ENCODE peak calls at places on chromosome 11, in six cellular contexts. L is gastrocnemius medialis, G is transverse colon, O is body of pancreas, J is endodermal cell, W is A549. D is an unnamed sample.

GRCh38 chr11:59208956-59209355 is 3.8 kb downstream of the MPEG1 start:
- DNase-seq in G (no peak), J (no peak), L (no peak), W (no peak), O (no peak), D (no peak)

GRCh38 chr11:11748706-11749365 is 92.9 kb upstream of the USP47 start:
- DNase-seq in W (no peak), G (no peak), J (no peak), L (no peak), O (no peak), D (no peak)

GRCh38 chr11:2674681-2675131 is 25.1 kb downstream of the KCNQ1OT1 start:
- DNase-seq in G (no peak), L (no peak), J (peak; percentile 37), W (no peak), O (peak; percentile 36), D (no peak)

GRCh38 chr11:116326146-116326545 is 446.6 kb downstream of the BUD13 start:
- DNase-seq in W (no peak), O (no peak), J (peak; percentile 17), L (no peak), G (no peak), D (no peak)

GRCh38 chr11:9840460-9841004 is 176.7 kb downstream of the SWAP70 start:
- DNase-seq in W (no peak), L (no peak), G (no peak), O (no peak), J (no peak), D (no peak)

GRCh38 chr11:17473071-17473744 is 3.4 kb downstream of the ABCC8 start:
- DNase-seq in G (no peak), W (peak; percentile 83), O (no peak), L (no peak), J (peak; percentile 93), D (no peak)

GRCh38 chr11:85889676-85890579 is 34.7 kb downstream of the CCDC83 start:
- DNase-seq in G (no peak), L (no peak), J (peak; percentile 77), O (no peak), W (peak; percentile 36), D (no peak)

GRCh38 chr11:59186130-59186594 is 14.2 kb downstream of the DTX4 start:
- DNase-seq in O (peak; percentile 72), G (peak; percentile 90), W (peak; percentile 24), J (peak; percentile 90), L (no peak), D (no peak)

GRCh38 chr11:116073854-116074837 is 569.9 kb upstream of the CADM1 start:
- DNase-seq in G (no peak), W (no peak), L (no peak), J (peak; percentile 58), O (no peak), D (no peak)

GRCh38 chr11:58058276-58059010 is 27.7 kb downstream of the OR6Q1 start:
- DNase-seq in L (no peak), J (peak; percentile 89), W (no peak), O (peak; percentile 35), G (peak; percentile 68), D (no peak)

GRCh38 chr11:32418836-32419235 is 16.5 kb downstream of the WT1 start:
- DNase-seq in W (no peak), G (no peak), J (no peak), L (no peak), O (no peak), D (no peak)

GRCh38 chr11:15055620-15056356 is 17.6 kb upstream of the CALCB start:
- DNase-seq in L (no peak), J (no peak), G (no peak), O (no peak), W (no peak), D (no peak)

GRCh38 chr11:40241524-40242037 is 1217.9 kb downstream of the LRRC4C start:
- DNase-seq in G (no peak), J (no peak), L (peak; percentile 2), W (no peak), O (no peak), D (no peak)

GRCh38 chr11:2688381-2689231 is 11.2 kb downstream of the KCNQ1OT1 start:
- DNase-seq in G (no peak), W (no peak), L (no peak), J (peak; percentile 41), O (peak; percentile 7), D (no peak)

GRCh38 chr11:16795146-16795545 is 56.7 kb downstream of the C11orf58 start:
- DNase-seq in J (no peak), G (no peak), O (no peak), W (no peak), L (no peak), D (no peak)

GRCh38 chr11:90124946-90125345 is 9.5 kb upstream of the NAALAD2 start:
- DNase-seq in W (no peak), L (no peak), G (no peak), O (no peak), J (no peak), D (no peak)

GRCh38 chr11:1514349-1515061 is 27.9 kb upstream of the MOB2 start:
- DNase-seq in W (no peak), O (no peak), G (no peak), J (no peak), L (no peak), D (no peak)

GRCh38 chr11:86214710-86215109 is 29.8 kb upstream of the EED start:
- DNase-seq in L (no peak), O (no peak), J (no peak), G (no peak), W (no peak), D (no peak)

GRCh38 chr11:76769645-76770586 is 13.2 kb upstream of the TSKU start:
- DNase-seq in O (peak; percentile 69), W (peak; percentile 96), J (peak; percentile 86), L (no peak), G (peak; percentile 91), D (no peak)

GRCh38 chr11:47516155-47516554 is 36.8 kb downstream of the CELF1 start:
- DNase-seq in O (no peak), W (no peak), G (no peak), L (no peak), J (no peak), D (no peak)

GRCh38 chr11:72896431-72896830 is 82.2 kb downstream of the ATG16L2 start:
- DNase-seq in W (no peak), L (no peak), J (no peak), O (no peak), G (no peak), D (no peak)

GRCh38 chr11:12134239-12134590 is 23.8 kb downstream of the MICAL2 start:
- DNase-seq in L (no peak), W (no peak), J (no peak), G (peak; percentile 37), O (no peak), D (no peak)

DNA sequence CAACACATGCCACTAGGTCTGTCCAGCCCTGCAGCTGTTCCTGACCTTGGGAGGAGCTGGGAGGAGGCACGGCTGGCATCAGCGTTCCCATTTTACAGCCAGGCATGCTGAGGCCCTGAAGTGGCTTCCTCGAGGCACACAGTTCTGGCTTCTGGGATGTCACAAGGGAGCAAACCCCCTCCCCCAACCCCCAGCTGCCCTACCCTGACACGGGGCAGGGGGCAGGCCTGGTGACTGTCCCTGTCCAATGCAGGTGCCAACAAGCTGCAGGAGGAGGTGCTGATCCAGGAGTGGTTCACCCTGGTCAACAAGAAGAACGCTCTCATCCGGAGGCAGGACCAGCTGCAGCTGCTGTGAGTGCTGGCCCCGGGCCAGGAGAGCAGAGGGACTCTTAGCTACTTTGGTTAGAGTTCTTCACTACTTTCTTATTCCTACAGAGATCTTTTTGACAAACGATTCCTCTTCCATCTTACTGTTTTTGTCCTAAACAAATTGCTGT is 5.3 kb downstream of the KCNK7 start:
- DNase-seq in O (no peak), J (no peak), W (no peak), G (peak; percentile 59), L (peak; percentile 53), D (no peak)
- H3K4me1 ChIP-seq in O (peaks cover 17% of the 10 kb centered on the region), J (no peaks in the 10 kb centered on the region), W (peaks cover 15% of the 10 kb centered on the region), G (peaks cover 44% of the 10 kb centered on the region), L (peaks cover 81% of the 10 kb centered on the region), D (peaks cover 49% of the 10 kb centered on the region)

DNA sequence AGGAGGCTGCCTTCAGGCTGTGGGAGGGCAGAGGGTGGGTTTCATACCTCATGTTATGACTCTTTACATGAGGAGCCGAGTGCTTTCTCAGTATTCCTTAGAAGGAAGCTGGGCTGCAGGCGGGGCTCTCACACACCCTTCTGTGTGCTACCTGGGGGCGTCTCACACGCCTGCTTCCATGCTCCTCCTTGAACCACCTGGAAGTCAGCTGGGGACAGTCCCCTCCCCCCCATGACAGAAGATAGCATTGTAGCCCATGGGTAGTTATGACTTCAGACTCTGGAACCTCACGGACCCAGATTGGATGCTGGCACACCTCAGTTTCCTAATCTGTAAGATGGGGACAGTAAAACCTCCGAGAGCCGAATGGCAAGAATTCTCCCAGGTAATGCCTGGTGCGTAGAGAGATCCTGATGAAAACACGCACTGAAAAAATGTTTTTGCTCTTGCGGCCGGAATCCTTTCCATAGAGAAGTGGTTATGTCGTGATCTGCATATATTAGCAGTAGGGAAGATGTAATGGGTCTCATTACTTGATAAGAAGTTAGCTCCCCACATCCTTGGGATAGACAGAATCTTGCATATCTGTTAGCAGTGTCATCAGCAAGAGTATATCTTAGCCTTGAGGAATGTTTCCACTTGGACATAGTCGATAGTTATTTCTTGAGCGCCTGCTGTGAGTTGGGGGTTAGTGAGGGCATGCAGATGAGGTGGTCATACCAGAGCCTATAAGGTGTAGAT is 4.8 kb downstream of the DAGLA start:
- DNase-seq in J (peak; percentile 33), L (no peak), G (no peak), O (no peak), W (no peak), D (no peak)
- H3K4me3 ChIP-seq in J (no peak overlapping the region), L (no peak overlapping the region), G (no peak overlapping the region), O (no peak overlapping the region), W (no peak overlapping the region), D (no peak overlapping the region)

DNA sequence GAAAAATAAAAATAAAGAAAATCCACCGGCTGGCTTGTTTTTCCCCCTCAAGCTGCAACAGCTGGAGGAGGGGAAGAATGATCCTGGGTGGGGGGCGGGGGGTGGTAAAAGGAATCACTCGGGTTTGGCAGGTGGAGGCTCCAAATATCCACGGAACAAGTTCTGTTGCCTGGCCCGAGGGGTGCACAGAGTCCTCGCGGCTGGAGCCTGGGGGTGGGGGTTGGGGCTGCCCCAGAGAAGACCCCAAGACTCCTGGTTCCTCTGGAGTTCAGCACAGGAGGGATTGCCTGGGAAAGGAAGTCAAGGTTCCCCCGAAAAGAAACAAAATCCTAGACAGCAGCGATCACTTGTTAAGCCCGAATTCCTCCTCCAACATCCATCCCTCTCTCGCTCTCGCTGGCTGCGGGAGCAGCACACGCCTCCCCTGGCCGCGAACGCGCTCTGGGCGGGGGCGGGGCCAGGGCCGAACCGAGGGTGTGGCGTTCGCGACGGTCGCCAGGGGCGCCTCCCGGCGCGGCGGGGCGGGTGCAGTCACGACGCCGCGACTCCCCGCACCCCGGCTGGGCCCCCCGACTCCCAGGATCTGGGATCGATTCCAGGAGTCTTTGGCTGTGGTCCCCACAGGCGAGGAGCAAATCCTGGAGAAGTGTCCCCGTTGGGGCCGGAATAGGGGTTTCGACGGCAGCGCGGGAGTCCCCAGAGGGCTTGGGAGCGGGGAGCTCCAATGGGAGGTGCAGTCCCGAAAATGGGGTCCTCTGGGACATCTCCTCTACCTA is at the start of gene KCNA4:
- DNase-seq in G (no peak), L (no peak), O (peak; percentile 15), J (peak; percentile 85), W (peak; percentile 2), D (no peak)
- TF ChIP-seq CTCF in G (no peak), L (no peak), O (no peak), J (peak; percentile 74), W (no peak), D (no peak)

DNA sequence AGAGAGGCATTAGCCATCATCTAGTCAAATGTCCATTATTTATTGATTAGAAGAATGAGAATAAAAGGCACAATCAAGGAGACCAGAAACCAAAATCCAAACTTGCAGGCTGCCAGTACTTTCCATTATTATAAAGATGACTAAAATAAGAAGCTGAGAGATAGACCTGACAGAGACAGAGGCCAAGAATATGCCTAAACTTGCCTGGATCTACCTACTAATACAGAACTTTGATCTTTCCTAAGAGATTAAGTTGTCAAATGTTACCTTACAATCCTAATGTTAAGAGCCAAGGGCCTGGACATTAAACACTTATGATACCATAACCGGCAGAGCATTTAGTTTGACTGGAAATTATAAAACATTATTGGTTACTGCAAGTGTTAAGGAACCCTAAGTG is 6.2 kb downstream of the LGR4 start:
- DNase-seq in O (no peak), W (no peak), L (no peak), G (no peak), J (no peak), D (no peak)
- H3K4me1 ChIP-seq in O (peaks cover 60% of the 10 kb centered on the region), W (peaks cover 73% of the 10 kb centered on the region), L (peaks cover 49% of the 10 kb centered on the region), G (peaks cover 63% of the 10 kb centered on the region), J (peaks cover 11% of the 10 kb centered on the region), D (peaks cover 77% of the 10 kb centered on the region)

D was measured in thoracic aorta.